ENCODE peak calls at places on chromosomes 16 and 17, in seven cellular contexts. K is upper lobe of left lung, H is breast epithelium, T is stomach, O is suprapubic skin, S is sigmoid colon, G is GM23338. F is an unnamed sample.
A peak's percentile ranks its signal among the peaks of the same experiment; 100 is the strongest.

GRCh38 chr17:67011527-67012175 is 32.7 kb upstream of the CACNG1 start:
- DNase-seq in K (no peak), H (no peak), T (no peak), O (no peak), S (no peak), G (no peak), F (no peak)

GRCh38 chr17:63975541-63976092 is 2.9 kb upstream of the SCN4A start:
- DNase-seq in K (no peak), H (no peak), T (no peak), O (no peak), S (no peak), G (no peak), F (no peak)

GRCh38 chr17:78783711-78784396 is 1.8 kb upstream of the CYTH1 start:
- DNase-seq in K (no peak), H (no peak), T (no peak), O (no peak), S (peak; percentile 61), G (no peak), F (no peak)

GRCh38 chr17:4497101-4497824 is 1.4 kb upstream of the SPNS2 start:
- DNase-seq in K (no peak), H (no peak), T (no peak), O (no peak), S (no peak), G (no peak), F (no peak)

GRCh38 chr16:57341441-57342303 is 16.9 kb upstream of the CCL22 start:
- DNase-seq in K (peak; percentile 73), H (peak; percentile 97), T (peak; percentile 77), O (no peak), S (no peak), G (no peak), F (no peak)

GRCh38 chr16:966505-966904 is 4.3 kb downstream of the LMF1 start:
- DNase-seq in K (no peak), H (no peak), T (no peak), O (peak; percentile 73), S (no peak), G (no peak), F (no peak)

GRCh38 chr16:72285728-72286127 is 113.8 kb upstream of the PMFBP1 start:
- DNase-seq in K (no peak), H (no peak), T (no peak), O (no peak), S (no peak), G (no peak), F (no peak)

GRCh38 chr16:54347961-54348360 is 61.4 kb upstream of the IRX3 start:
- DNase-seq in K (peak; percentile 54), H (no peak), T (no peak), O (no peak), S (peak; percentile 6), G (no peak), F (no peak)

DNA sequence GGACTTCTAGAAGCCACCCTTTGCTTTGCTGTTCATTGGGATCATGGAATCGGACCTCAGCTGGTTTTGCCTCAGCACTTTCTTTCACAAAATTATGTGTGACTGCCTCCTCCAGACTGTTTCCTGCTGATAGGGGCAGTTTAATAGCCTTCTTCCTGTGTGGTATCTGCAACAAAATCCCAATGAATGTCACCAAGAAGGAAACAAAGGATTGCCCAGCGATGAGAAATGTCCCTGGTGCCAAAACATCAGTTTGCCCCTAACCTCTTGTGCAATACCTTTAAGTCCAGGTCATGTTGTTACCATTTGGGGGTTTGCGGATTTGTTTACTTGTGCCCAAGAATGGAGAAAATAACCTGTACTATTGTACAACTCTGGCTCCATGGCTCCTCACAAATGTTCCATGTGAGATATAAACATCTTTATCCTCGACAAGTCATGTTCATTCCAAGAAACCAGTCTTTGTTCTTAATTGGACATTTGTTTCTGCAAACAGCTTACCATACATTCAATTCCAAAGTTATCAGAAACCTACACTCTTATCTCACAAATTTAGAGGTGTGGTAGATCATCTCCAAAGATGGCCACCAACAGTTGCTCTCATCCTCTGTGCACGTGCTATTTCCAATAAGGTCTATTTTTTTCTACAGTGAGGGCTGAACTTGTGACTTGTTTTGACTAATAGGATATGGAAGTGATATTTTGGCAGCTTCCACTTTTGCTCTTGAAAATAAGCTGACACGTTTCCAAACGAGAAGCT is 14.8 kb downstream of the TAC4 start:
- DNase-seq in K (no peak), H (no peak), T (no peak), O (no peak), S (no peak), G (no peak), F (no peak)
- TF ChIP-seq POLR2AphosphoS5 in K (peak; percentile 48), H (peak; percentile 49), T (no peak), O (no peak), S (no peak), G (no peak), F (no peak)

DNA sequence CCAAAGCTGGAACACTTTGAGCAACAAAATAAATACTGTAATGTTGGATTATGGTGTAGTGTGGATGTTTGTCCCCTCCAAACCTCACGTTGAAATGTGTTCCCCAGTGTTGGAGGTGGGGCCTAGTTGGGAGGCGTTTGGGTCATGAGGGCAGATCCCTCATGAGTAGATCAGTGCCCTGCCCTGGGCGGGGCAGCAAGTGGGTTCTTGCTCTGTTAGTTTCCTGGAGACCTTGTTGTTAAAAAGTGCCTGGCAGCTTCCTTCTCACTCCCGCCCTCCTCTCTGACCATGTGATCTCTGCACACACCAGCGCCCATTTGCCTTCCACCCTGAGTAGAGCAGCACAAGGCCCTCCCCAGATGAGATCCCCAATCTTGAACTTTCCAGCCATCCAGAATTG is 67.6 kb downstream of the MPRIP start:
- DNase-seq in K (peak; percentile 91), H (no peak), T (peak; percentile 65), O (no peak), S (no peak), G (no peak), F (no peak)
- H3K4me1 ChIP-seq in K (peaks cover 67% of the 10 kb centered on the region), H (peaks cover 12% of the 10 kb centered on the region), T (peaks cover 58% of the 10 kb centered on the region), O (peaks cover 78% of the 10 kb centered on the region), S (peaks cover 55% of the 10 kb centered on the region), G (no peaks in the 10 kb centered on the region), F (no peaks in the 10 kb centered on the region)

GRCh38 chr16:84302111-84302954 is 7.7 kb downstream of the WFDC1 start:
- DNase-seq in K (no peak), H (no peak), T (no peak), O (no peak), S (no peak), G (no peak), F (no peak)
- TF ChIP-seq POLR2AphosphoS5 in K (peak; percentile 43), H (no peak), T (no peak), O (no peak), S (no peak), G (no peak), F (no peak)

GRCh38 chr16:88478889-88479794 is 26.1 kb downstream of the ZFPM1 start:
- DNase-seq in K (no peak), H (no peak), T (peak; percentile 67), O (no peak), S (no peak), G (no peak), F (no peak)
- H3K4me1 ChIP-seq in K (no peaks in the 10 kb centered on the region), H (no peaks in the 10 kb centered on the region), T (peaks cover 73% of the 10 kb centered on the region), O (no peaks in the 10 kb centered on the region), S (no peaks in the 10 kb centered on the region), G (no peaks in the 10 kb centered on the region), F (peaks cover 6% of the 10 kb centered on the region)

DNA sequence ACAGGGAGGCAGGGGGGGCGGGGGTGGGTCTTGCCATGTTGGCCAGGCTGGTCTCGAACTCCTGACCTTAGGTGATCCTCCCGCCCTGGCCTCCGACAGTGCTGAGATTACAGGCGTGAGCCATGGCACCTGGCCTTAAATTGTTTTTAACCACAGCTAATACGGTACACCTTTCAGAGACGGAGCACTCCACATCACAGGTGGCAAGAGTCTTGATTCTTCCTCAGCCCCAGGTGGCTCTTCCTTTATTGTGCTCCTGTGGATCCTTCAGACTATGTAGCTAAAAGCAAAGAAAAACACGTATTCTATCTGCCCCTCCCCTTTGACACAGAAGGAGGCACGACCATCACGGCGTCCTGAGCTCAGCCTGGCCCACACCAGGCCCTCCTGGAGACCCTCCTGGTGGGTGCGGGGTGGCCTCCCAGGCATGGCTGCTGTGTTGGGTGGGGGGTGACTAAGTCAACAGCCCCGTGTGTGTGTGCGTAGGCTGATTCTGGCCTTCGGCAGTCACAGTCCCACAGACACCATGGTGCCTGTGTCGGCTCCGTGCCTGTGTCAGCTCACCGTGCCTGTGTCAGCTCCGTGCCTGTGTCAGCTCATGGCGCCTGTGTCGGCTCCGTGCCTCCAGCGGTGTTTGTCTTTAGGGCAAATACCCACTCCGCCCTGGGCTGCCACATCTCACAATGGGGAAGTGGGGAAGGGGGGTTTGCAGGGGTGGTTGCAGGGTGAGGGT is 10.8 kb upstream of the SECTM1 start:
- DNase-seq in K (no peak), H (no peak), T (no peak), O (no peak), S (no peak), G (no peak), F (no peak)
- TF ChIP-seq POLR2AphosphoS5 in K (no peak), H (no peak), T (no peak), O (no peak), S (no peak), G (no peak), F (no peak)

DNA sequence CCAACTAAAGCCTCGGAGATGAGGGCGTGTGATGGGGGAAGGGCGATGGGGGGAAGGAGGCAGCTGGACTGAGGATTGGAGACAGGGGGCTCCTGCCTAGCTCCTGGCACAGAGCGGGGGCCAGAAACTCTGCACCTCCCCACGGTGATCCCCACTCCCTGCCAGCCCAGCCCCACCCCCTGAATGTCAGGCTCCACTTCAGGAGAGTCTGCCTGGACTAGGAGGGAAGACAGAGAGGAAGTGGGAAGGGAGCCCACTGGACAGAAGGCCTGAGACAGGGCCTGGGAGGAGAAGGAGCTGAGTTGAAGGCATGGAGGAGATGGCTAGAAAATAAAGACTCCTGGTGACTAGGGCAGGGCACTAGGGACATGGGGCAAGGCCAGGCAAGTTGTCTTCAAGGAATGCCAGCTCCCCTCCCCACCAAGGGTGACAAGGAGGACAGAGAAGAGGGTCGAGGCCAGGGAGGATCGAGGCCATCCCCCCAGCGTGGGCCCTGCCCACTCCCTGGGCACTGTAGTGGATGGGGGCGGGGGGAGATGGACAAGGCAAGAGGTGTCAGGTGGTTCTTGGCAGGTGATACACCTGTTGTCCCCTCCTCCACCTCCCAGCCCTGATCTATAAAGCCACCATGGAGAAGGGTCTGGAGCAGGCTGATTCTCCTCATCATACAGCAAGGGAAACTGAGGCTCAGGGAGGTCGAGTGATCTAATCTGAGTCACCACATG is 19.8 kb downstream of the SRCIN1 start:
- DNase-seq in K (no peak), H (no peak), T (no peak), O (no peak), S (no peak), G (no peak), F (no peak)
- H3K4me1 ChIP-seq in K (peaks cover 7% of the 10 kb centered on the region), H (peaks cover 9% of the 10 kb centered on the region), T (peaks cover 6% of the 10 kb centered on the region), O (peaks cover 16% of the 10 kb centered on the region), S (peaks cover 10% of the 10 kb centered on the region), G (peaks cover 23% of the 10 kb centered on the region), F (peaks cover 5% of the 10 kb centered on the region)

DNA sequence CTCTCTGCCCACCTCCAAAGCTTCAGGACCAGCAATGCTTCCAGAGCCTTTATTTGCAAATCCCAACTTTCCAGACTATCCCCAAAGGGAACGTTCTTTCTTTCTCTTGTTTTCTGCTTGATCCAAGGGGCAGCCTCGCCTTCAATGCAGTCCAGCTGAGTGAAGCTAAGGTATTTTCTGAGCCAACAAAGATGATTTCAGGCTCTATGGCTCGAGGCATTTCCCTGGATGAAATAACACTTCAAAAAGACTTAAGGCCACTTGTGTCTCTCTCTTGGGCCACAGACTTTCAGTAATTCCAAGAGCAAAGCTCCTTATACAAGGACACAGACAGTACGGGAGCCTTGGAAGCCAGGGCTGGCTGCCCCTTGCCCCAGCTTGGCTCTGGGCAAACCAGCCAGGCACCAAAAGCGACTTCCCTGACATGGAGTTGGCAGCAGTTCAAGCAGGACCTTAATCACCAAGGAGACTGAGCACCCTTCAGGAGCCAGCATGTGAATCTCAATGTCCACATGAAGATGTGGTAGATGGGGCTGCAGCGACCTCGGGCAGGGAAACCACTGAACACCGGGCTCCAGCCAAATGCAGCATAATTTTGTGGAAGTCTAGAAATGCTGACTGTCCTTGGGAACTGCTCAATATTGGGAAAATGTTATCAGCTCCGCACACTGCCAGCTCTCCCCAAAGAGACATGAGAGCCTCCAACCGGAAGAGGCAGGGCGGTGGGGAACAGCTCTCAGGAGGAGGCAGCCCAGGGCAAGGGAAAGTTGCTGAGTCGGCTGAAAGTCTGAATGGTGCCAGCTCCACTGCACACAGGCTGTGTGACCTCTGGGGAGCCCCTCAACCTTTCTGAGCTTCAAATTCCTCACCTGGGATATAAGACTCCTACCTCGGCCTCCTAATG is 39.0 kb downstream of the TK2 start:
- DNase-seq in K (peak; percentile 71), H (no peak), T (peak; percentile 66), O (no peak), S (peak; percentile 74), G (no peak), F (no peak)
- TF ChIP-seq POLR2AphosphoS5 in K (no peak), H (no peak), T (no peak), O (no peak), S (no peak), G (no peak), F (no peak)

F was measured in Panc1.